ENCODE peak calls at places on chromosome 20, in four cellular contexts. V is GM06990, R is dorsolateral prefrontal cortex, F is choroid plexus epithelial cell. A is an unnamed sample.

GRCh38 chr20:8798505-8798904 is 270.4 kb upstream of the PLCB4 start:
- DNase-seq in V (no peak), R (no peak), F (peak; percentile 25), A (peak; percentile 57)

GRCh38 chr20:14337400-14338171 is at the start of gene FLRT3:
- DNase-seq in V (peak; percentile 52), R (peak; percentile 90), F (peak; percentile 98), A (peak; percentile 86)

GRCh38 chr20:51236396-51236795 is 213.5 kb upstream of the KCNG1 start:
- DNase-seq in V (no peak), R (no peak), F (peak; percentile 61), A (peak; percentile 31)

GRCh38 chr20:17849901-17850673 is 118.5 kb downstream of the SNX5 start:
- DNase-seq in V (no peak), R (peak; percentile 40), F (peak; percentile 97), A (peak; percentile 100)

GRCh38 chr20:44067650-44068081 is 119.3 kb downstream of the JPH2 start:
- DNase-seq in V (no peak), R (no peak), F (no peak), A (no peak)

GRCh38 chr20:50690979-50691584 is at the start of gene RIPOR3:
- DNase-seq in V (no peak), R (no peak), F (peak; percentile 76), A (no peak)

GRCh38 chr20:2312876-2313275 is 17.1 kb downstream of the TGM3 start:
- DNase-seq in V (no peak), R (no peak), F (no peak), A (no peak)

GRCh38 chr20:7207186-7207585 is 439.7 kb downstream of the BMP2 start:
- DNase-seq in V (no peak), R (no peak), F (peak; percentile 66), A (peak; percentile 8)

GRCh38 chr20:667351-668034 is 8.1 kb downstream of the SCRT2 start:
- DNase-seq in V (no peak), R (peak; percentile 59), F (peak; percentile 58), A (peak; percentile 45)

GRCh38 chr20:36613974-36614373 is 8.4 kb downstream of the RAB5IF start:
- DNase-seq in V (no peak), R (peak; percentile 14), F (no peak), A (no peak)

GRCh38 chr20:23257848-23258746 is 92.5 kb upstream of the NXT1 start:
- DNase-seq in V (no peak), R (no peak), F (peak; percentile 93), A (peak; percentile 95)

GRCh38 chr20:17680128-17680835 is 1.8 kb downstream of the RRBP1 start:
- DNase-seq in V (peak; percentile 31), R (no peak), F (peak; percentile 76), A (peak; percentile 86)

GRCh38 chr20:45017281-45017680 is 51.0 kb downstream of the STK4 start:
- DNase-seq in V (no peak), R (no peak), F (no peak), A (no peak)

GRCh38 chr20:50735813-50736212 is 4.4 kb downstream of the PARD6B start:
- DNase-seq in V (no peak), R (no peak), F (no peak), A (no peak)

GRCh38 chr20:3539708-3540107 is 68.9 kb downstream of the ATRN start:
- DNase-seq in V (no peak), R (no peak), F (no peak), A (peak; percentile 54)

GRCh38 chr20:24470031-24470781 is 777 bp downstream of the SYNDIG1 start:
- DNase-seq in V (no peak), R (peak; percentile 55), F (peak; percentile 33), A (peak; percentile 1)

GRCh38 chr20:8424010-8424409 is 291.9 kb downstream of the PLCB1 start:
- DNase-seq in V (no peak), R (no peak), F (peak; percentile 70), A (peak; percentile 48)

GRCh38 chr20:21564127-21564773 is 50.4 kb upstream of the NKX2-2 start:
- DNase-seq in V (no peak), R (peak; percentile 7), F (no peak), A (no peak)

GRCh38 chr20:2869381-2869780 is 3.9 kb upstream of the PTPRA start:
- DNase-seq in V (no peak), R (no peak), F (no peak), A (no peak)

GRCh38 chr20:24787621-24788020 is 161.4 kb upstream of the CST7 start:
- DNase-seq in V (no peak), R (no peak), F (no peak), A (no peak)

DNA sequence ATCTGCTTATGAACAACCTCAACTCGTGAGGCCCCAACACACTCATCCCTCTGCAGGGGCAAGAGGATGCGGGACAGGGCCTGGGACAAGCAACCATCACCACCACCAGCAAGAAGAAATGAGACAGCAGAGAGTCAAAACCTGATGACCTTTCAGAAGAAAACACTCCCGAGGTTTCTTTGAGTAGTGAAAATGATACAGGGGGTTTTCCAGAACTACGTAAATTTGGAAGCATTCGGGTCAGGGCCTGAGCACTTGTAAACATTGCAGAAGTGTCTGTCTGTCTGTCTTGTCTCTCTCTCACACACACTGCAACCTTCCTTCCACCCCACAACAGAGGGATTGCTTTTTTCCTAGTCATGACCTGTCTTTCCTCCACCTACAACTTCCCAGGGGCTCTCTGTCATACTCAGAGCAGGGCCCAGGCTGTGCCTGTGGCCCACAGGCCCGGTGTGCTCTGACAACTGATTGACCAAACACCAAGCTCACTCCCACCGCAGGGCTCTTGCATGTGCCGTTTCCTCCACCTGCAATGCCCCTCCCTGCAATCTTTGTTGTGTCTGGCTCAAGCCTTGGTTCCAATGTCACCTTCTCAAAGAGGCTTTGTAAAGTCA is 90.9 kb downstream of the BMP7 start:
- DNase-seq in V (peak; percentile 24), R (no peak), F (no peak), A (no peak)
- H3K4me3 ChIP-seq in V (no peak overlapping the region), R (no peak overlapping the region), F (no peak overlapping the region), A (no peak overlapping the region)

GRCh38 chr20:46559685-46560440 is 9.4 kb upstream of the OCSTAMP start:
- DNase-seq in V (no peak), R (no peak), F (peak; percentile 41), A (no peak)
- TF ChIP-seq CTCF in V (no peak), R (peak; percentile 69), F (peak; percentile 47), A (no peak)

GRCh38 chr20:59145247-59145925 is 18.2 kb upstream of the ZNF831 start:
- DNase-seq in V (no peak), R (no peak), F (no peak), A (no peak)
- H3K4me3 ChIP-seq in V (no peak overlapping the region), R (peak overlapping the region; percentile 47), F (no peak overlapping the region), A (no peak overlapping the region)

DNA sequence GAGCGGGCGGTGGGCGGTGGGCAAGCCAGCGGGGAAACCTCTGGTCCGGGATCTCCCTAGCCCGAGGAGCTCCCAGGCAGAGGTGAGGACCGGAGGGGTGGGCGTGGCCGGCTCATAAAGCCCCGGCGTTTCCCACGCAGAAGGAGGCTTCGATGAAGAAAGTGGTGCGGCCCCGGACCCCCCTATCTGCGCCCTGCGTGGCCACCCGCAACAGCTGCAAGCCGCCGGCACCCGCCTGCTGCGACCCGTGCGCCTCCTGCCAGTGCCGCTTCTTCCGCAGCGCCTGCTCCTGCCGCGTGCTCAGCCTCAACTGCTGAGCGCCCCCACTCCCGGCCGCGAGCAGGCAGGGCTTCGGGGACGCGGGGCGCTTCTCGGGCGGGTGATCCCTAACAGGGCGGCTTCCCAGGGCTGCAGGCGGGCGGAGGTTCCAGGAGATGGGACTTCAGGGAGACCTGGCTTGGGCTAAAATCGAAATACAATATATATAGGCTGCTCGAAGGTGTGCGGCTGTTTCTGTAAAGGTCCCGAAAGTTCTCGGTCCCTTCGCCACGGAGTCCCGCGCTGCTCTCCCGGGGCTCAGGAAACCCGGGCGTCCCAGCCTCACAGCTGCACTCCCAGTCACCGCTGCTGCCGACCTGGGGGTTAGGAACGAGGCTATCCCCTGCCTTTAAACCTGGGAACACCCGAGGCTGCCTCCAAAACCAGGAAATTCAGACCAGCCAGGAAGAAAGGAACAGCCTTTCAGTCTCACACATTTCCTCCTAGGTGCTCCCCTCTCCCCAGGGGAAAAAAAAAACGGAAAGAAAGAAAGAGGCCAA is 27.8 kb downstream of the ASIP start:
- DNase-seq in V (peak; percentile 26), R (peak; percentile 10), F (peak; percentile 48), A (peak; percentile 24)
- TF ChIP-seq CTCF in V (no peak), R (no peak), F (no peak), A (no peak)

DNA sequence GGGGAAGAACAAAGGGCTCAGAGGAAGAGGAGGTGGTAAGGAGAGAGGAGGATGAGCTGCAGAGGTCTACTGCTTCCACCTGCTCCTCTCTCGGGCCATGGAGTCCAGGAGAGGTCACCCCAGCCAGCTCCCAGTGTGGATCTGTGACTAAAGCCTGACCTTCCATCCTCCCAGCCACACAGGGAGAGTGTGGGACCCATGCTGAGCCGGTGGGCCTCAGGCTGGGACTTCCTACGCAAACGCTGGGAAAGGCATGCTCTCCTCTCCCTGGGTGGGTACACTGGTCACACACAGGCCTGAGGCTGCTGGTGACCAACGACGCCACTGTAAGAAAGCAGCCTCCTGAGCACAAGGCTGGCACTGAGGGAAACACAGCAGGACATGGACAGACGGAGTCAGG is 111.3 kb downstream of the PREX1 start:
- DNase-seq in V (no peak), R (no peak), F (no peak), A (no peak)
- H3K4me3 ChIP-seq in V (no peak overlapping the region), R (no peak overlapping the region), F (no peak overlapping the region), A (no peak overlapping the region)

GRCh38 chr20:57814529-57814928 is 104.7 kb upstream of the PMEPA1 start:
- DNase-seq in V (no peak), R (no peak), F (no peak), A (no peak)
- TF ChIP-seq CTCF in V (no peak), R (no peak), F (no peak), A (no peak)

DNA sequence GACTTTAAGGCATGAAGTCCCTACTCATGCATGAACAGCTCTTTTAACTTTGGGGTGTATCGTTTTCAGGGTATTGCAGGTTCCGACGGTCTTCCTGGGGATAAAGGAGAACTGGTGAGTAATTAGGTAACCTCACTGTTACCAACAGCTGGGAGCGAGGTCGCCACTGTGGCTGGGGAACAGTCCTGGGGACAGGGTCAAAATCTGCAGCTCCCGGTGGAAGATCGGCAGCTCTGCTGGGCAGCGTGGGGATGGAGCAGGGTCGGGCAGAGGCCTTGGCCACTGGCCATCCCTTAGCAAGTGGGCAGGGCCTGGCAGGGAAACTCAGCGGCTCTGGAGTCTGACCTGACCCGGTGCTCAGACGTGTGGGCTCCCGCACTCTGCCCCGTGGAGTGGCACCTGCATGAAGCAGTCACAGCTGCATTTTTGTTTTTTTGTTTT is 16.1 kb downstream of the COL9A3 start:
- DNase-seq in V (peak; percentile 9), R (no peak), F (no peak), A (no peak)
- H3K4me3 ChIP-seq in V (no peak overlapping the region), R (no peak overlapping the region), F (no peak overlapping the region), A (no peak overlapping the region)

GRCh38 chr20:32861446-32861845 is 2.7 kb downstream of the EFCAB8 start:
- DNase-seq in V (no peak), R (no peak), F (no peak), A (no peak)

GRCh38 chr20:32855387-32855786 is 3.3 kb upstream of the EFCAB8 start:
- DNase-seq in V (no peak), R (peak; percentile 70), F (no peak), A (no peak)

GRCh38 chr20:32858189-32858588 is 534 bp upstream of the EFCAB8 start:
- DNase-seq in V (no peak), R (no peak), F (peak; percentile 51), A (no peak)

GRCh38 chr20:32859961-32860360 is 1.2 kb downstream of the EFCAB8 start:
- DNase-seq in V (no peak), R (no peak), F (no peak), A (no peak)

GRCh38 chr20:32858873-32859372 is at the start of gene EFCAB8:
- DNase-seq in V (no peak), R (no peak), F (no peak), A (no peak)
- TF ChIP-seq CTCF in V (no peak), R (no peak), F (peak; percentile 20), A (peak; percentile 9)

GRCh38 chr20:61252601-61253263 is 671 bp downstream of the CDH4 start:
- DNase-seq in V (no peak), R (no peak), F (peak; percentile 48), A (peak; percentile 8)
- H3K4me3 ChIP-seq in V (no peak overlapping the region), R (peak overlapping the region; percentile 69), F (peak overlapping the region; percentile 55), A (no peak overlapping the region)

A was measured in cardiac fibroblast.